ENCODE peak calls at places on chromosome 13, in seven cellular contexts. D is A172, J is fibroblast of pulmonary artery, C is M059J, O is EL, I is endodermal cell, L is mucosa of descending colon. N is an unnamed sample.

GRCh38 chr13:25717798-25718197 is 334.0 kb downstream of the SHISA2 start:
- DNase-seq in D (no peak), J (no peak), C (no peak), O (no peak), I (no peak), L (no peak), N (no peak)

GRCh38 chr13:51276684-51277083 is 54.5 kb downstream of the FAM124A start:
- DNase-seq in D (no peak), J (peak), C (no peak), O (no peak), I (peak), L (peak), N (no peak)

GRCh38 chr13:64579331-64579730 is 2650.8 kb downstream of the PCDH9 start:
- DNase-seq in D (no peak), J (no peak), C (no peak), O (no peak), I (no peak), L (no peak), N (no peak)

GRCh38 chr13:20446900-20447299 is 78.8 kb downstream of the CRYL1 start:
- DNase-seq in D (no peak), J (no peak), C (no peak), O (no peak), I (no peak), L (no peak), N (no peak)

GRCh38 chr13:41859555-41859954 is 101.4 kb downstream of the VWA8 start:
- DNase-seq in D (no peak), J (no peak), C (no peak), O (no peak), I (no peak), L (no peak), N (no peak)

GRCh38 chr13:61086052-61086451 is 329.6 kb downstream of the PCDH20 start:
- DNase-seq in D (no peak), J (no peak), C (peak), O (no peak), I (no peak), L (no peak), N (no peak)

GRCh38 chr13:95533545-95534135 is 18.9 kb upstream of the CLDN10 start:
- DNase-seq in D (no peak), J (no peak), C (no peak), O (no peak), I (peak), L (peak), N (no peak)

GRCh38 chr13:111401755-111402154 is 81.3 kb downstream of the TEX29 start:
- DNase-seq in D (no peak), J (no peak), C (no peak), O (no peak), I (no peak), L (no peak), N (no peak)

GRCh38 chr13:109145631-109146030 is 516.2 kb downstream of the MYO16 start:
- DNase-seq in D (peak), J (peak), C (peak), O (peak), I (no peak), L (peak), N (peak)

GRCh38 chr13:83882626-83882959 is 319 bp upstream of the SLITRK1 start:
- DNase-seq in D (no peak), J (no peak), C (no peak), O (no peak), I (no peak), L (no peak), N (no peak)

GRCh38 chr13:24618219-24618955 is 61.8 kb upstream of the ATP12A start:
- DNase-seq in D (no peak), J (no peak), C (no peak), O (no peak), I (no peak), L (peak), N (no peak)

GRCh38 chr13:26813626-26814348 is 53.2 kb upstream of the GPR12 start:
- DNase-seq in D (no peak), J (no peak), C (no peak), O (no peak), I (no peak), L (no peak), N (no peak)

N was measured in RPMI7951.